ENCODE peak calls at places on chromosomes 2 and 18, in five cellular contexts. E is pancreas; C is brain microvascular endothelial cell; S is lower lobe of right lung; H is CD8-positive, alpha-beta T cell. K is an unnamed sample.

GRCh38 chr2:37454851-37455762 is 110.7 kb downstream of the QPCT start:
- DNase-seq in E (no peak), C (no peak), S (no peak), H (no peak), K (no peak)

GRCh38 chr18:78986018-78986481 is 6.4 kb downstream of the SALL3 start:
- DNase-seq in E (no peak), C (no peak), S (no peak), H (no peak), K (peak; percentile 74)

GRCh38 chr18:79982736-79983135 is 5.6 kb downstream of the TXNL4A start:
- DNase-seq in E (peak; percentile 21), C (peak; percentile 14), S (no peak), H (peak; percentile 31), K (no peak)

GRCh38 chr18:26654173-26655009 is 106.0 kb upstream of the KCTD1 start:
- DNase-seq in E (no peak), C (no peak), S (no peak), H (no peak), K (no peak)

GRCh38 chr2:34912084-34912483 is 1313.0 kb upstream of the FAM98A start:
- DNase-seq in E (no peak), C (no peak), S (no peak), H (no peak), K (no peak)

GRCh38 chr18:68262697-68263293 is 452.1 kb downstream of the TMX3 start:
- DNase-seq in E (no peak), C (peak; percentile 23), S (no peak), H (no peak), K (no peak)

GRCh38 chr18:50751490-50751889 is 68.3 kb downstream of the MRO start:
- DNase-seq in E (no peak), C (no peak), S (no peak), H (no peak), K (peak; percentile 31)

GRCh38 chr2:18251486-18251885 is 309.0 kb downstream of the RDH14 start:
- DNase-seq in E (no peak), C (no peak), S (no peak), H (no peak), K (peak; percentile 29)

GRCh38 chr2:107108556-107108955 is 222.6 kb upstream of the ST6GAL2 start:
- DNase-seq in E (no peak), C (peak; percentile 83), S (no peak), H (no peak), K (no peak)

GRCh38 chr2:72136349-72136748 is 11.3 kb downstream of the CYP26B1 start:
- DNase-seq in E (no peak), C (no peak), S (no peak), H (no peak), K (peak; percentile 57)

GRCh38 chr2:20534913-20535801 is 88.3 kb downstream of the RHOB start:
- DNase-seq in E (no peak), C (no peak), S (no peak), H (no peak), K (no peak)

GRCh38 chr18:78993014-78993926 is 13.7 kb downstream of the SALL3 start:
- DNase-seq in E (no peak), C (no peak), S (peak; percentile 39), H (no peak), K (no peak)

GRCh38 chr2:112627060-112628040 is 18.4 kb upstream of the SLC20A1 start:
- DNase-seq in E (no peak), C (peak; percentile 95), S (no peak), H (peak; percentile 34), K (no peak)

GRCh38 chr2:226427538-226428307 is 371.9 kb downstream of the IRS1 start:
- DNase-seq in E (no peak), C (peak; percentile 95), S (no peak), H (no peak), K (no peak)

GRCh38 chr2:135685361-135685760 is 56.3 kb upstream of the UBXN4 start:
- DNase-seq in E (no peak), C (peak; percentile 29), S (no peak), H (no peak), K (no peak)

GRCh38 chr2:211860224-211860623 is 678.4 kb downstream of the ERBB4 start:
- DNase-seq in E (no peak), C (no peak), S (no peak), H (no peak), K (no peak)

GRCh38 chr2:40360652-40361051 is 91.2 kb downstream of the SLC8A1 start:
- DNase-seq in E (no peak), C (no peak), S (no peak), H (no peak), K (no peak)

GRCh38 chr2:233012301-233012971 is 620 bp downstream of the NGEF start:
- DNase-seq in E (peak; percentile 42), C (no peak), S (no peak), H (no peak), K (no peak)

GRCh38 chr2:43090317-43090716 is 136.1 kb downstream of the ZFP36L2 start:
- DNase-seq in E (no peak), C (no peak), S (no peak), H (no peak), K (no peak)

GRCh38 chr2:178271629-178272333 is 77.5 kb downstream of the OSBPL6 start:
- DNase-seq in E (no peak), C (no peak), S (no peak), H (no peak), K (no peak)

GRCh38 chr2:241797441-241798080 is 11.4 kb upstream of the NEU4 start:
- DNase-seq in E (no peak), C (no peak), S (peak; percentile 33), H (no peak), K (peak; percentile 12)

GRCh38 chr2:164495491-164496223 is 125.6 kb downstream of the GRB14 start:
- DNase-seq in E (no peak), C (peak; percentile 44), S (no peak), H (no peak), K (no peak)

GRCh38 chr2:64865073-64865830 is 123.9 kb upstream of the SLC1A4 start:
- DNase-seq in E (peak; percentile 46), C (peak; percentile 43), S (peak; percentile 79), H (peak; percentile 55), K (peak; percentile 72)

GRCh38 chr2:231016576-231017249 is 20.6 kb upstream of the C2orf72 start:
- DNase-seq in E (no peak), C (no peak), S (no peak), H (no peak), K (no peak)

GRCh38 chr2:149290662-149291061 is 39.7 kb upstream of the LYPD6 start:
- DNase-seq in E (no peak), C (no peak), S (no peak), H (no peak), K (no peak)

GRCh38 chr2:172674034-172674967 is 61.3 kb upstream of the RAPGEF4 start:
- DNase-seq in E (peak; percentile 16), C (peak; percentile 19), S (peak; percentile 53), H (peak; percentile 23), K (peak; percentile 76)
- TF ChIP-seq CTCF in E (peak; percentile 46), C (peak; percentile 76), S (peak; percentile 72), H (no peak), K (peak; percentile 67)

GRCh38 chr18:9356969-9357368 is 22.4 kb downstream of the TWSG1 start:
- DNase-seq in E (no peak), C (no peak), S (no peak), H (no peak), K (no peak)
- TF ChIP-seq CTCF in E (no peak), C (no peak), S (no peak), H (no peak), K (no peak)

GRCh38 chr18:8538935-8539334 is 70.3 kb upstream of the RAB12 start:
- DNase-seq in E (no peak), C (no peak), S (no peak), H (no peak), K (no peak)
- TF ChIP-seq CTCF in E (no peak), C (no peak), S (no peak), H (no peak), K (no peak)

DNA sequence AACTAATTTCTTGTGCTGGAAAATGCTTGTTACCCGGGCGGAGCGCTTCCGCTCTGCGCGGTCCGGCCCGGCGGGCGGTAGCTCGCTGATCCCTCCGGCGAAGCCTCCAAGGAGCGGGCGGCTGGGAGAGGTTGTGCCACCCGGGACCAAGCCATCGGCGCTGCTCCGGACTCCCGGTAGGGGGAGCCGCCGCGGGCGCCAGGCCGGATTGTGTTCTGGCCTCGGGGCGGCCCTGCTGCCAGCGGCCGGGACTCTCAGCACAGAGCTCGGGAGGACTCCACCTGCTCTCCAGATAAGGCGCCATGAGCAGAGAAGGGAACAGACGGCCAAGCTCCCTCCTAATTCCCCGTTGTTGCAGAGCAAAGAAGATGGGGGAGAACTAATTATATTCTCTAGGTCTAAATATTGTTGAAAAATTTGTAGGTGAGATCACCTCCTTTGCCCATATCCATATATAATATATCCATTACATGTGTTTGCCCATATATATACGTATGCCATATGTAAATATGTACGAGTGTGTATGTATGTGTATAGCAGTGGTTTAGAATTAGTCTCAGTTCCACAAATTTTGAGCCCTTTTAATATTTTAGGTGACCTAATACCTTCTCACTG is 13.8 kb upstream of the SATB2 start:
- DNase-seq in E (peak; percentile 59), C (peak; percentile 33), S (peak; percentile 73), H (no peak), K (peak; percentile 93)
- TF ChIP-seq CTCF in E (peak; percentile 53), C (peak; percentile 80), S (peak; percentile 67), H (no peak), K (peak; percentile 91)

GRCh38 chr2:96301897-96302296 is 3.4 kb downstream of the SNRNP200 start:
- DNase-seq in E (no peak), C (no peak), S (no peak), H (no peak), K (no peak)
- TF ChIP-seq CTCF in E (no peak), C (no peak), S (no peak), H (no peak), K (no peak)

DNA sequence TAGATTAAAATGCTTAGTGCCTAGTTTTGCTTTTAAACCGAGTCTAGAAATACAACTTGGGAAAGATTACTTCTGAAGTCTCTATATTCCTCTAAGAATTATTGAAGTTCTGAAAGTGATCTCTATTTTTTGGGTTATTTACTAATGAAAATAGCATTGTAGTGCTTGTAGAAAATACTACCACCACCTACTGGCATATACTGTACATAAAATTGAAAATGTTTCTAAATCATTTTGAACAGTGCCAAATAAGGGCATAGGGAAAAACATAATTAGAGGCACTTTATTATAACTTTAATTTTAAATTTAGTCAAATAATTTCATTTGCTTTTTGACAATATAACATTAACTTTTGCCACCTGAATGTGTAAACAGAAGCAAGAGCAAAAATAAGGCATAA is 1399.6 kb upstream of the ZEB2 start:
- DNase-seq in E (no peak), C (no peak), S (no peak), H (no peak), K (no peak)
- TF ChIP-seq CTCF in E (no peak), C (no peak), S (no peak), H (no peak), K (no peak)